ENCODE peak calls at places on chromosome 4, in four cellular contexts. A, O, E and W are unnamed samples.

GRCh38 chr4:67714248-67714583 is 13.3 kb upstream of the UBA6 start:
- DNase-seq in A (no peak), O (no peak), E (no peak), W (no peak)

GRCh38 chr4:81491943-81492342 is 20.2 kb upstream of the RASGEF1B start:
- DNase-seq in A (peak; percentile 71), O (no peak), E (no peak), W (no peak)

GRCh38 chr4:86498560-86499166 is 95.5 kb upstream of the PTPN13 start:
- DNase-seq in A (peak; percentile 40), O (no peak), E (no peak), W (peak; percentile 8)

GRCh38 chr4:19358015-19358414 is 893.7 kb upstream of the SLIT2 start:
- DNase-seq in A (peak; percentile 92), O (no peak), E (no peak), W (no peak)

GRCh38 chr4:151797131-151797530 is 36.3 kb upstream of the GATB start:
- DNase-seq in A (peak; percentile 68), O (peak; percentile 48), E (no peak), W (no peak)

GRCh38 chr4:10134141-10134540 is 17.5 kb upstream of the WDR1 start:
- DNase-seq in A (no peak), O (no peak), E (no peak), W (no peak)

GRCh38 chr4:53313510-53313909 is 52.4 kb downstream of the SCFD2 start:
- DNase-seq in A (peak; percentile 6), O (no peak), E (no peak), W (no peak)

GRCh38 chr4:154961263-154961662 is 180.2 kb downstream of the RBM46 start:
- DNase-seq in A (no peak), O (no peak), E (no peak), W (no peak)

GRCh38 chr4:139568206-139568969 is 12.4 kb upstream of the SETD7 start:
- DNase-seq in A (peak; percentile 70), O (no peak), E (no peak), W (no peak)

GRCh38 chr4:161990721-161991120 is 173.1 kb downstream of the FSTL5 start:
- DNase-seq in A (peak; percentile 69), O (no peak), E (no peak), W (no peak)

GRCh38 chr4:34921391-34921790 is 1322.9 kb downstream of the ARAP2 start:
- DNase-seq in A (no peak), O (no peak), E (no peak), W (no peak)

GRCh38 chr4:107997001-107997788 is 7.5 kb downstream of the HADH start:
- DNase-seq in A (no peak), O (no peak), E (no peak), W (no peak)

GRCh38 chr4:165879581-165879980 is 6.5 kb downstream of the TLL1 start:
- DNase-seq in A (no peak), O (no peak), E (no peak), W (no peak)

GRCh38 chr4:120084327-120084726 is 17.7 kb upstream of the MAD2L1 start:
- DNase-seq in A (no peak), O (no peak), E (no peak), W (no peak)

GRCh38 chr4:160286051-160286450 is 1183.2 kb downstream of the RAPGEF2 start:
- DNase-seq in A (no peak), O (no peak), E (no peak), W (no peak)

GRCh38 chr4:7806080-7806630 is 133.5 kb downstream of the AFAP1 start:
- DNase-seq in A (no peak), O (no peak), E (peak; percentile 73), W (no peak)

GRCh38 chr4:153403761-153404160 is 59.3 kb downstream of the MND1 start:
- DNase-seq in A (no peak), O (no peak), E (no peak), W (no peak)

GRCh38 chr4:23038626-23039245 is 346.0 kb downstream of the GBA3 start:
- DNase-seq in A (no peak), O (no peak), E (no peak), W (no peak)

GRCh38 chr4:26131053-26131452 is 189.8 kb upstream of the RBPJ start:
- DNase-seq in A (no peak), O (no peak), E (no peak), W (no peak)

GRCh38 chr4:147782087-147782781 is 50.3 kb downstream of the ARHGAP10 start:
- DNase-seq in A (no peak), O (no peak), E (no peak), W (no peak)

GRCh38 chr4:56078866-56079265 is 130.1 kb downstream of the CEP135 start:
- DNase-seq in A (no peak), O (no peak), E (no peak), W (no peak)

GRCh38 chr4:184265566-184266351 is 48.1 kb upstream of the ENPP6 start:
- DNase-seq in A (peak; percentile 26), O (no peak), E (no peak), W (peak; percentile 57)

GRCh38 chr4:153731239-153731638 is 28.6 kb downstream of the RNF175 start:
- DNase-seq in A (peak; percentile 92), O (no peak), E (no peak), W (peak; percentile 15)

GRCh38 chr4:47374477-47374876 is 89.0 kb downstream of the COMMD8 start:
- DNase-seq in A (no peak), O (no peak), E (no peak), W (no peak)

GRCh38 chr4:55445921-55446577 is 50.3 kb downstream of the TMEM165 start:
- DNase-seq in A (peak; percentile 57), O (no peak), E (no peak), W (no peak)

GRCh38 chr4:146271466-146271865 is 57.1 kb downstream of the REELD1 start:
- DNase-seq in A (no peak), O (no peak), E (no peak), W (no peak)

GRCh38 chr4:16969696-16970135 is 71.3 kb upstream of the LDB2 start:
- DNase-seq in A (no peak), O (peak; percentile 20), E (peak; percentile 31), W (no peak)

GRCh38 chr4:30056016-30056415 is 664.2 kb upstream of the PCDH7 start:
- DNase-seq in A (no peak), O (no peak), E (no peak), W (no peak)

GRCh38 chr4:77821775-77822174 is 2.6 kb upstream of the CNOT6L start:
- DNase-seq in A (no peak), O (no peak), E (no peak), W (no peak)

GRCh38 chr4:158624889-158625478 is 46.7 kb downstream of the C4orf46 start:
- DNase-seq in A (peak; percentile 48), O (no peak), E (no peak), W (peak; percentile 24)

GRCh38 chr4:167100120-167100519 is 134.2 kb downstream of the SPOCK3 start:
- DNase-seq in A (peak; percentile 80), O (no peak), E (no peak), W (peak; percentile 7)

GRCh38 chr4:153126137-153126536 is 78.1 kb upstream of the TRIM2 start:
- DNase-seq in A (no peak), O (no peak), E (no peak), W (no peak)

GRCh38 chr4:25485104-25485503 is 108.0 kb downstream of the ANAPC4 start:
- DNase-seq in A (no peak), O (no peak), E (no peak), W (no peak)

GRCh38 chr4:186628058-186628711 is 72.8 kb upstream of the MTNR1A start:
- DNase-seq in A (no peak), O (no peak), E (no peak), W (peak; percentile 7)

GRCh38 chr4:114598191-114599121 is at the start of gene UGT8:
- DNase-seq in A (peak; percentile 32), O (peak; percentile 92), E (peak; percentile 86), W (peak; percentile 68)

GRCh38 chr4:20509315-20509714 is 190.9 kb upstream of the PACRGL start:
- DNase-seq in A (no peak), O (no peak), E (no peak), W (no peak)

GRCh38 chr4:108730579-108730978 is 32.3 kb downstream of the ETNPPL start:
- DNase-seq in A (no peak), O (no peak), E (no peak), W (no peak)

GRCh38 chr4:168028568-168028967 is 63.8 kb upstream of the ANXA10 start:
- DNase-seq in A (peak; percentile 35), O (no peak), E (peak; percentile 51), W (no peak)

GRCh38 chr4:11585506-11585905 is 156.8 kb upstream of the HS3ST1 start:
- DNase-seq in A (peak; percentile 68), O (no peak), E (peak; percentile 27), W (peak; percentile 47)

GRCh38 chr4:71945791-71946190 is 86.0 kb upstream of the NPFFR2 start:
- DNase-seq in A (no peak), O (no peak), E (no peak), W (no peak)

GRCh38 chr4:71944956-71945355 is 86.8 kb upstream of the NPFFR2 start:
- DNase-seq in A (peak; percentile 2), O (no peak), E (no peak), W (no peak)

GRCh38 chr4:71938776-71939175 is 93.0 kb upstream of the NPFFR2 start:
- DNase-seq in A (peak; percentile 1), O (no peak), E (no peak), W (no peak)

GRCh38 chr4:71941001-71941400 is 90.8 kb upstream of the NPFFR2 start:
- DNase-seq in A (peak; percentile 8), O (no peak), E (peak; percentile 32), W (peak; percentile 6)
- TF ChIP-seq CTCF in A (peak; percentile 42), O (no peak), E (no peak), W (no peak)

GRCh38 chr4:180641495-180641894 is 1601.7 kb upstream of the TENM3 start:
- DNase-seq in A (no peak), O (no peak), E (no peak), W (no peak)
- TF ChIP-seq CTCF in A (peak; percentile 37), O (no peak), E (no peak), W (no peak)

GRCh38 chr4:87975466-87975865 is at the start of gene SPP1:
- DNase-seq in A (peak; percentile 25), O (no peak), E (no peak), W (peak; percentile 76)
- TF ChIP-seq CTCF in A (no peak), O (no peak), E (no peak), W (no peak)

GRCh38 chr4:144355809-144356757 is 215.6 kb upstream of the GYPA start:
- DNase-seq in A (peak; percentile 86), O (no peak), E (no peak), W (peak; percentile 28)
- TF ChIP-seq CTCF in A (peak; percentile 27), O (no peak), E (no peak), W (no peak)